ENCODE peak calls at places on chromosomes 3 and 15, in seven cellular contexts. W, O, F, A, C, B and E are unnamed samples.

GRCh38 chr3:71130516-71131384 is 452.8 kb downstream of the FOXP1 start:
- DNase-seq in W (peak; percentile 72), O (peak; percentile 54), F (peak; percentile 85), A (peak; percentile 43), C (no peak), B (no peak), E (peak; percentile 85)

GRCh38 chr3:64827391-64827790 is 139.6 kb upstream of the ADAMTS9 start:
- DNase-seq in W (no peak), O (no peak), F (no peak), A (no peak), C (no peak), B (no peak), E (no peak)

GRCh38 chr15:63238796-63239195 is 38.6 kb upstream of the APH1B start:
- DNase-seq in W (no peak), O (no peak), F (no peak), A (no peak), C (no peak), B (no peak), E (no peak)

GRCh38 chr3:123071146-123071545 is 4.3 kb downstream of the PDIA5 start:
- DNase-seq in W (no peak), O (no peak), F (no peak), A (no peak), C (no peak), B (peak; percentile 36), E (no peak)

GRCh38 chr3:141926929-141927328 is 50.5 kb downstream of the ATP1B3 start:
- DNase-seq in W (no peak), O (no peak), F (no peak), A (no peak), C (no peak), B (no peak), E (no peak)

GRCh38 chr3:73719413-73719831 is 94.7 kb upstream of the PDZRN3 start:
- DNase-seq in W (no peak), O (no peak), F (no peak), A (no peak), C (no peak), B (no peak), E (no peak)

GRCh38 chr3:131831608-131832007 is 203.2 kb downstream of the CPNE4 start:
- DNase-seq in W (no peak), O (no peak), F (no peak), A (no peak), C (no peak), B (no peak), E (no peak)

GRCh38 chr3:159127021-159127392 is 325.2 kb downstream of the MFSD1 start:
- DNase-seq in W (no peak), O (no peak), F (no peak), A (no peak), C (no peak), B (no peak), E (no peak)

GRCh38 chr3:106530367-106530766 is 661.6 kb upstream of the CBLB start:
- DNase-seq in W (no peak), O (no peak), F (no peak), A (no peak), C (no peak), B (no peak), E (no peak)

GRCh38 chr3:138354376-138354775 is 6.0 kb downstream of the MRAS start:
- DNase-seq in W (no peak), O (no peak), F (no peak), A (no peak), C (no peak), B (peak; percentile 41), E (no peak)

GRCh38 chr15:60414016-60414682 is 16.4 kb upstream of the ANXA2 start:
- DNase-seq in W (no peak), O (no peak), F (no peak), A (no peak), C (peak; percentile 66), B (no peak), E (no peak)

GRCh38 chr3:150348500-150348899 is 59.6 kb upstream of the TSC22D2 start:
- DNase-seq in W (peak; percentile 46), O (no peak), F (no peak), A (no peak), C (peak; percentile 88), B (peak; percentile 75), E (no peak)

GRCh38 chr3:9951962-9952805 is at the start of gene PRRT3:
- DNase-seq in W (no peak), O (peak; percentile 41), F (peak; percentile 51), A (peak; percentile 55), C (no peak), B (no peak), E (no peak)

GRCh38 chr3:179196700-179197099 is 48.5 kb downstream of the PIK3CA start:
- DNase-seq in W (no peak), O (no peak), F (no peak), A (no peak), C (no peak), B (no peak), E (no peak)

GRCh38 chr3:24502690-24503089 is 8.0 kb upstream of the THRB start:
- DNase-seq in W (no peak), O (no peak), F (no peak), A (no peak), C (no peak), B (no peak), E (no peak)

GRCh38 chr3:19886404-19886803 is 47.6 kb downstream of the EFHB start:
- DNase-seq in W (no peak), O (no peak), F (no peak), A (no peak), C (no peak), B (no peak), E (peak; percentile 42)

GRCh38 chr3:147387550-147388394 is 18.6 kb downstream of the ZIC4 start:
- DNase-seq in W (no peak), O (no peak), F (no peak), A (no peak), C (no peak), B (peak; percentile 47), E (no peak)

GRCh38 chr3:25468866-25469319 is 40.8 kb downstream of the RARB start:
- DNase-seq in W (peak; percentile 87), O (no peak), F (no peak), A (no peak), C (no peak), B (peak; percentile 86), E (no peak)

GRCh38 chr15:41024880-41025279 is 71.6 kb downstream of the CHAC1 start:
- DNase-seq in W (no peak), O (no peak), F (no peak), A (no peak), C (no peak), B (no peak), E (no peak)

GRCh38 chr3:98763814-98764691 is 913 bp downstream of the ST3GAL6 start:
- DNase-seq in W (no peak), O (no peak), F (no peak), A (no peak), C (no peak), B (no peak), E (no peak)

GRCh38 chr15:92130244-92130643 is 263.4 kb upstream of the ST8SIA2 start:
- DNase-seq in W (no peak), O (no peak), F (no peak), A (no peak), C (no peak), B (no peak), E (no peak)

GRCh38 chr3:107241217-107241616 is 136.0 kb upstream of the CCDC54 start:
- DNase-seq in W (peak; percentile 50), O (no peak), F (no peak), A (peak; percentile 20), C (peak; percentile 31), B (peak; percentile 81), E (peak; percentile 59)

GRCh38 chr15:23467110-23467600 is 20.1 kb upstream of the GOLGA6L2 start:
- DNase-seq in W (no peak), O (no peak), F (no peak), A (no peak), C (peak; percentile 38), B (no peak), E (no peak)

GRCh38 chr15:83094592-83094991 is 12.9 kb upstream of the TM6SF1 start:
- DNase-seq in W (no peak), O (no peak), F (no peak), A (no peak), C (no peak), B (no peak), E (no peak)

GRCh38 chr15:28992340-28992864 is 106.6 kb downstream of the APBA2 start:
- DNase-seq in W (no peak), O (no peak), F (no peak), A (no peak), C (no peak), B (no peak), E (no peak)

GRCh38 chr3:4531478-4532025 is 38.4 kb downstream of the ITPR1 start:
- DNase-seq in W (no peak), O (no peak), F (no peak), A (no peak), C (no peak), B (no peak), E (no peak)

GRCh38 chr3:194756460-194757355 is 71.0 kb downstream of the FAM43A start:
- DNase-seq in W (no peak), O (no peak), F (no peak), A (no peak), C (no peak), B (no peak), E (no peak)

GRCh38 chr3:121942116-121942786 is 48.0 kb downstream of the SLC15A2 start:
- DNase-seq in W (no peak), O (no peak), F (no peak), A (no peak), C (no peak), B (no peak), E (no peak)

GRCh38 chr15:75508741-75509532 is 57.4 kb upstream of the SIN3A start:
- DNase-seq in W (no peak), O (no peak), F (peak; percentile 62), A (peak; percentile 6), C (no peak), B (no peak), E (no peak)

GRCh38 chr3:53688989-53689388 is 157.2 kb downstream of the CHDH start:
- DNase-seq in W (no peak), O (no peak), F (no peak), A (no peak), C (no peak), B (no peak), E (no peak)

GRCh38 chr3:47854720-47855455 is 52.0 kb downstream of the DHX30 start:
- DNase-seq in W (no peak), O (no peak), F (no peak), A (no peak), C (no peak), B (no peak), E (no peak)

GRCh38 chr15:69403611-69404010 is 10.5 kb upstream of the KIF23 start:
- DNase-seq in W (no peak), O (no peak), F (no peak), A (no peak), C (no peak), B (no peak), E (no peak)

GRCh38 chr3:155704041-155704440 is 40.8 kb downstream of the PLCH1 start:
- DNase-seq in W (peak; percentile 38), O (no peak), F (no peak), A (no peak), C (no peak), B (no peak), E (no peak)